ENCODE peak calls at places on chromosomes 3 and 15, in nine cellular contexts. One of them, this sample, is unnamed. For H3K36me3, the result is how much of the 10 kb centered on the place peaks cover.

GRCh38 chr3:39806820-39807219 is 2.6 kb upstream of the MYRIP start:
- DNase-seq in K562: no peak
- DNase-seq in SK-N-SH: no peak
- DNase-seq in GM12878: no peak
- DNase-seq in stomach: no peak
- DNase-seq in spleen: no peak
- DNase-seq in transverse colon: no peak
- DNase-seq in endothelial cell of umbilical vein: no peak
- DNase-seq in Panc1: no peak
- DNase-seq in this sample: no peak

GRCh38 chr3:45499529-45499928 is 95.0 kb upstream of the LIMD1 start:
- DNase-seq in K562: peak
- DNase-seq in SK-N-SH: peak
- DNase-seq in GM12878: no peak
- DNase-seq in stomach: no peak
- DNase-seq in spleen: no peak
- DNase-seq in transverse colon: no peak
- DNase-seq in endothelial cell of umbilical vein: peak
- DNase-seq in Panc1: no peak
- DNase-seq in this sample: no peak

GRCh38 chr15:70111203-70112017 is 13.7 kb upstream of the TLE3 start:
- DNase-seq in K562: peak
- DNase-seq in SK-N-SH: peak
- DNase-seq in GM12878: no peak
- DNase-seq in stomach: peak
- DNase-seq in spleen: no peak
- DNase-seq in transverse colon: peak
- DNase-seq in endothelial cell of umbilical vein: peak
- DNase-seq in Panc1: no peak
- DNase-seq in this sample: no peak

GRCh38 chr15:71629761-71630499 is 180.4 kb upstream of the NR2E3 start:
- DNase-seq in K562: no peak
- DNase-seq in SK-N-SH: peak
- DNase-seq in GM12878: no peak
- DNase-seq in stomach: no peak
- DNase-seq in spleen: no peak
- DNase-seq in transverse colon: no peak
- DNase-seq in endothelial cell of umbilical vein: no peak
- DNase-seq in Panc1: no peak
- DNase-seq in this sample: no peak

GRCh38 chr15:31434418-31435255 is 108.0 kb downstream of the KLF13 start:
- DNase-seq in K562: no peak
- DNase-seq in SK-N-SH: no peak
- DNase-seq in GM12878: peak
- DNase-seq in stomach: peak
- DNase-seq in spleen: peak
- DNase-seq in transverse colon: peak
- DNase-seq in endothelial cell of umbilical vein: peak
- DNase-seq in Panc1: no peak
- DNase-seq in this sample: peak

GRCh38 chr15:64305261-64305660 is 50.7 kb downstream of the CSNK1G1 start:
- DNase-seq in K562: no peak
- DNase-seq in SK-N-SH: no peak
- DNase-seq in GM12878: no peak
- DNase-seq in stomach: no peak
- DNase-seq in spleen: no peak
- DNase-seq in transverse colon: no peak
- DNase-seq in endothelial cell of umbilical vein: no peak
- DNase-seq in Panc1: no peak
- DNase-seq in this sample: no peak

GRCh38 chr3:53748512-53749271 is 97.5 kb downstream of the CHDH start:
- DNase-seq in K562: no peak
- DNase-seq in SK-N-SH: no peak
- DNase-seq in GM12878: peak
- DNase-seq in stomach: no peak
- DNase-seq in spleen: peak
- DNase-seq in transverse colon: no peak
- DNase-seq in endothelial cell of umbilical vein: no peak
- DNase-seq in Panc1: no peak
- DNase-seq in this sample: no peak

GRCh38 chr15:85600001-85600400 is 194.7 kb downstream of the KLHL25 start:
- DNase-seq in K562: no peak
- DNase-seq in SK-N-SH: no peak
- DNase-seq in GM12878: no peak
- DNase-seq in stomach: no peak
- DNase-seq in spleen: no peak
- DNase-seq in transverse colon: no peak
- DNase-seq in endothelial cell of umbilical vein: no peak
- DNase-seq in Panc1: no peak
- DNase-seq in this sample: no peak

GRCh38 chr3:45034612-45035252 is 8.6 kb downstream of the CLEC3B start:
- DNase-seq in K562: no peak
- DNase-seq in SK-N-SH: no peak
- DNase-seq in GM12878: no peak
- DNase-seq in stomach: peak
- DNase-seq in spleen: peak
- DNase-seq in transverse colon: peak
- DNase-seq in endothelial cell of umbilical vein: no peak
- DNase-seq in Panc1: no peak
- DNase-seq in this sample: no peak

GRCh38 chr3:8506611-8507061 is 5.0 kb downstream of the LMCD1 start:
- DNase-seq in K562: no peak
- DNase-seq in SK-N-SH: no peak
- DNase-seq in GM12878: no peak
- DNase-seq in stomach: no peak
- DNase-seq in spleen: no peak
- DNase-seq in transverse colon: no peak
- DNase-seq in endothelial cell of umbilical vein: peak
- DNase-seq in Panc1: no peak
- DNase-seq in this sample: no peak

GRCh38 chr3:197748597-197749314 is 927 bp upstream of the FYTTD1 start:
- DNase-seq in K562: no peak
- DNase-seq in SK-N-SH: no peak
- DNase-seq in GM12878: no peak
- DNase-seq in stomach: no peak
- DNase-seq in spleen: no peak
- DNase-seq in transverse colon: no peak
- DNase-seq in endothelial cell of umbilical vein: no peak
- DNase-seq in Panc1: no peak
- DNase-seq in this sample: no peak

GRCh38 chr3:119368243-119368800 is 74.1 kb downstream of the ARHGAP31 start:
- DNase-seq in K562: no peak
- DNase-seq in SK-N-SH: peak
- DNase-seq in GM12878: no peak
- DNase-seq in stomach: no peak
- DNase-seq in spleen: no peak
- DNase-seq in transverse colon: no peak
- DNase-seq in endothelial cell of umbilical vein: no peak
- DNase-seq in Panc1: no peak
- DNase-seq in this sample: no peak

GRCh38 chr3:85589145-85589544 is 630.4 kb downstream of the CADM2 start:
- DNase-seq in K562: no peak
- DNase-seq in SK-N-SH: no peak
- DNase-seq in GM12878: no peak
- DNase-seq in stomach: no peak
- DNase-seq in spleen: no peak
- DNase-seq in transverse colon: no peak
- DNase-seq in endothelial cell of umbilical vein: no peak
- DNase-seq in Panc1: no peak
- DNase-seq in this sample: no peak

GRCh38 chr3:14789221-14789620 is 29.5 kb upstream of the FGD5 start:
- DNase-seq in K562: no peak
- DNase-seq in SK-N-SH: no peak
- DNase-seq in GM12878: no peak
- DNase-seq in stomach: no peak
- DNase-seq in spleen: peak
- DNase-seq in transverse colon: no peak
- DNase-seq in endothelial cell of umbilical vein: no peak
- DNase-seq in Panc1: no peak
- DNase-seq in this sample: no peak

GRCh38 chr15:68989876-68990754 is 24.4 kb upstream of the NOX5 start:
- DNase-seq in K562: peak
- DNase-seq in SK-N-SH: no peak
- DNase-seq in GM12878: no peak
- DNase-seq in stomach: no peak
- DNase-seq in spleen: no peak
- DNase-seq in transverse colon: no peak
- DNase-seq in endothelial cell of umbilical vein: no peak
- DNase-seq in Panc1: no peak
- DNase-seq in this sample: no peak

GRCh38 chr15:40914013-40914412 is 15.1 kb upstream of the DLL4 start:
- DNase-seq in K562: no peak
- DNase-seq in SK-N-SH: no peak
- DNase-seq in GM12878: no peak
- DNase-seq in stomach: no peak
- DNase-seq in spleen: no peak
- DNase-seq in transverse colon: no peak
- DNase-seq in endothelial cell of umbilical vein: no peak
- DNase-seq in Panc1: no peak
- DNase-seq in this sample: no peak

GRCh38 chr15:40915679-40916078 is 13.5 kb upstream of the DLL4 start:
- DNase-seq in K562: no peak
- DNase-seq in SK-N-SH: no peak
- DNase-seq in GM12878: no peak
- DNase-seq in stomach: no peak
- DNase-seq in spleen: no peak
- DNase-seq in transverse colon: no peak
- DNase-seq in endothelial cell of umbilical vein: no peak
- DNase-seq in Panc1: no peak
- DNase-seq in this sample: no peak

GRCh38 chr15:40915106-40915661 is 14.0 kb upstream of the DLL4 start:
- DNase-seq in K562: no peak
- DNase-seq in SK-N-SH: no peak
- DNase-seq in GM12878: no peak
- DNase-seq in stomach: no peak
- DNase-seq in spleen: no peak
- DNase-seq in transverse colon: no peak
- DNase-seq in endothelial cell of umbilical vein: peak
- DNase-seq in Panc1: no peak
- DNase-seq in this sample: no peak

GRCh38 chr15:40912478-40912877 is 16.7 kb upstream of the DLL4 start:
- DNase-seq in K562: no peak
- DNase-seq in SK-N-SH: no peak
- DNase-seq in GM12878: no peak
- DNase-seq in stomach: no peak
- DNase-seq in spleen: no peak
- DNase-seq in transverse colon: no peak
- DNase-seq in endothelial cell of umbilical vein: no peak
- DNase-seq in Panc1: no peak
- DNase-seq in this sample: no peak

DNA sequence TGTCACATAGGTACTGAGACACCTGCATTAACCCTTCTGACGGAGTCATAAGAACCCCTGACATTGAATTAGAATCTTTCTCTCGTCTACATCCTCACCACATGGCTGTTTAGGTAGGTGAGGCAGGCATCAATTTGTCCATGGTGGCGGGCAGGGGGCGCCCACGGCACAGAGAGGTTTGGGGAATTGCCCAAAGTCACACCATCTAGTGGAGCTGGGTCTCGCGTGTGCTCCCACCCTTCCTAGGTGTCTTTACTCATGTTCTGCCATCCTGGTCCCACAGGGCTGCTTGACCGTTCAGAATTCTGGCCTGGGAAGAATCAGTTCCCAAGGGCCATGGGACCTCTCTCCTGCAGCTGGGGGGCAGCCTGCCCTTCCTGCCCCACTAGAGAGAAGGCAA is 14.7 kb upstream of the DLL4 start:
- DNase-seq in K562: peak
- DNase-seq in SK-N-SH: no peak
- DNase-seq in GM12878: no peak
- DNase-seq in stomach: no peak
- DNase-seq in spleen: no peak
- DNase-seq in transverse colon: no peak
- DNase-seq in endothelial cell of umbilical vein: no peak
- DNase-seq in Panc1: no peak
- DNase-seq in this sample: no peak
- TF ChIP-seq CTCF in K562: peak
- TF ChIP-seq CTCF in SK-N-SH: no peak
- TF ChIP-seq CTCF in GM12878: peak
- TF ChIP-seq CTCF in stomach: no peak
- TF ChIP-seq CTCF in spleen: no peak
- TF ChIP-seq CTCF in transverse colon: no peak
- TF ChIP-seq CTCF in endothelial cell of umbilical vein: no peak
- TF ChIP-seq CTCF in Panc1: no peak
- TF ChIP-seq CTCF in this sample: no peak

GRCh38 chr3:66401157-66401550 is 99.7 kb downstream of the LRIG1 start:
- DNase-seq in K562: no peak
- DNase-seq in SK-N-SH: no peak
- DNase-seq in GM12878: no peak
- DNase-seq in stomach: no peak
- DNase-seq in spleen: no peak
- DNase-seq in transverse colon: no peak
- DNase-seq in endothelial cell of umbilical vein: peak
- DNase-seq in Panc1: no peak
- DNase-seq in this sample: no peak
- H3K36me3 ChIP-seq in K562: under half
- H3K36me3 ChIP-seq in SK-N-SH: under half
- H3K36me3 ChIP-seq in GM12878: under half
- H3K36me3 ChIP-seq in stomach: half or more
- H3K36me3 ChIP-seq in spleen: under half
- H3K36me3 ChIP-seq in transverse colon: under half
- H3K36me3 ChIP-seq in endothelial cell of umbilical vein: under half
- H3K36me3 ChIP-seq in Panc1: under half
- H3K36me3 ChIP-seq in this sample: under half

DNA sequence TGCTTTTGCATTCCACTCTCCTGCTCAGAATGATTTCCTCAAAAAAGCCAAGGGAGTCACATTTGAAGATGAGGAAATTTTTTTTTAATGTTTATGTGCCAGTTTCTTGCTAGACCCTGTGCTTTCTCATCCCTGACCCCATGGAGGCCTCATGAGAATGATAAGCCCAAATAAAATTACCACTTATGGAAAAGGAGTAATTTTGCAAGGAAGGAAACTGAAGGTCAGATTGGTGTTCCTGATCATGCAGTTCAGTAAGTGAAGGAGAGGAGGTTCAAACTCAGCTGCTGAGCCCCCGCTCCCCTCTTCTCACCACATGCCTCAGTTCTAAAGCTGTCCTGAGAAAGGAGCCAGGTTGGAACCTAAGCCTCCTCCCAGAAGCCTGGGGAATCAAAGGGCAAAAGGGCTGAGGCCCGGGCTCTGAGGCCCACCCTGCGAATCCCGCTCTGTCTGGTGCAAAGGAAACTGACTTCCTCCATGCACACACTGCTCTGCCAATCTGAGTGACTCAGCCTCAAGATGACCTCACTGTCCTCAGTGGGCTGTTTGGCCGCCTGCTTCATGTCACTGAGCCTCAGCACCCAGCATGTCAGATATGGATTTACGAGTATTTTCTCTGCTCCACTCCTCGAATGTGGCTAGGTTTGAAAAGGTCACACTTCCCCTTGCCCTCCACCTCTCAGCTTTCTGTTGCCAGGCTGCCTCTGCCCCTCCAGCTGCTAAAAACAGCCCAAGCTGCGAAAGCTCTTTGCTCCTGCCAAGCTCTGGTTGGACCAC is 56.9 kb upstream of the FLNB start:
- DNase-seq in K562: peak
- DNase-seq in SK-N-SH: peak
- DNase-seq in GM12878: no peak
- DNase-seq in stomach: peak
- DNase-seq in spleen: peak
- DNase-seq in transverse colon: peak
- DNase-seq in endothelial cell of umbilical vein: peak
- DNase-seq in Panc1: no peak
- DNase-seq in this sample: peak
- TF ChIP-seq POLR2AphosphoS5 in K562: no peak
- TF ChIP-seq POLR2AphosphoS5 in SK-N-SH: peak
- TF ChIP-seq POLR2AphosphoS5 in GM12878: no peak
- TF ChIP-seq POLR2AphosphoS5 in stomach: peak
- TF ChIP-seq POLR2AphosphoS5 in spleen: no peak
- TF ChIP-seq POLR2AphosphoS5 in transverse colon: peak
- TF ChIP-seq POLR2AphosphoS5 in endothelial cell of umbilical vein: peak
- TF ChIP-seq POLR2AphosphoS5 in Panc1: no peak
- TF ChIP-seq POLR2AphosphoS5 in this sample: peak

GRCh38 chr3:51819709-51820406 is 40.8 kb upstream of the IQCF6 start:
- DNase-seq in K562: peak
- DNase-seq in SK-N-SH: no peak
- DNase-seq in GM12878: no peak
- DNase-seq in stomach: no peak
- DNase-seq in spleen: no peak
- DNase-seq in transverse colon: no peak
- DNase-seq in endothelial cell of umbilical vein: no peak
- DNase-seq in Panc1: no peak
- DNase-seq in this sample: no peak
- TF ChIP-seq CTCF in K562: peak
- TF ChIP-seq CTCF in SK-N-SH: peak
- TF ChIP-seq CTCF in GM12878: peak
- TF ChIP-seq CTCF in stomach: no peak
- TF ChIP-seq CTCF in spleen: no peak
- TF ChIP-seq CTCF in transverse colon: no peak
- TF ChIP-seq CTCF in endothelial cell of umbilical vein: peak
- TF ChIP-seq CTCF in Panc1: peak
- TF ChIP-seq CTCF in this sample: no peak